ENCODE peak calls at places on chromosomes 13 and 19, in ten cellular contexts. Z is activated T-cell treated with anti-CD3 and anti-CD28 coated beads, Interleukin-2, amount 50 U/mL, for 72 hours; W is CD8-positive, alpha-beta T cell; X is fibroblast of lung; U is stimulated activated CD4-positive, alpha-beta T cell treated with anti-CD3 and anti-CD28 coated beads, TNF-alpha, amount 100 ng/mL, for 48 hours; H is HTR-8/SVneo; G is progenitor cell of endocrine pancreas; Q is H9; D is epithelial cell of prostate; L is T-helper 2 cell. A is an unnamed sample.

GRCh38 chr19:56132316-56132822 is 8.7 kb upstream of the ZNF444 start:
- DNase-seq in G (no peak), L (no peak), Z (no peak), H (no peak), D (no peak), W (no peak), Q (no peak), X (peak), U (no peak), A (peak)

GRCh38 chr19:8361921-8362793 is 1.8 kb upstream of the ANGPTL4 start:
- DNase-seq in L (no peak), D (peak), G (no peak), H (peak), W (no peak), U (no peak), Q (no peak), X (peak), Z (peak), A (peak)

GRCh38 chr13:73809561-73809960 is 324.6 kb downstream of the KLF12 start:
- DNase-seq in U (no peak), H (peak), X (peak), Q (no peak), G (no peak), W (no peak), L (no peak), Z (no peak), D (no peak), A (peak)

GRCh38 chr19:4597975-4598671 is 38.6 kb upstream of the SEMA6B start:
- DNase-seq in L (peak), G (no peak), W (peak), Z (peak), H (peak), Q (peak), X (no peak), U (peak), D (no peak), A (no peak)

GRCh38 chr19:9445037-9445436 is 9.7 kb upstream of the ZNF266 start:
- DNase-seq in W (no peak), U (no peak), Q (no peak), D (no peak), H (no peak), X (no peak), Z (no peak), G (no peak), L (no peak), A (no peak)

GRCh38 chr19:13132471-13133166 is 14.6 kb downstream of the NACC1 start:
- DNase-seq in G (no peak), D (no peak), W (peak), L (peak), X (peak), Z (peak), Q (peak), U (peak), H (peak), A (no peak)

GRCh38 chr19:51727349-51727880 is 3.6 kb upstream of the HAS1 start:
- DNase-seq in D (no peak), H (no peak), X (peak), G (no peak), Q (no peak), Z (no peak), U (no peak), L (no peak), W (no peak), A (peak)

GRCh38 chr13:69556540-69557196 is 551.0 kb upstream of the ATXN8OS start:
- DNase-seq in W (no peak), G (no peak), Z (no peak), X (no peak), L (no peak), D (no peak), Q (peak), U (no peak), H (no peak), A (no peak)

GRCh38 chr13:45623516-45624090 is 8.1 kb upstream of the ERICH6B start:
- DNase-seq in Z (no peak), G (no peak), U (no peak), L (no peak), W (no peak), Q (no peak), D (no peak), X (peak), H (no peak), A (no peak)

GRCh38 chr13:69296130-69296529 is 811.5 kb upstream of the ATXN8OS start:
- DNase-seq in W (no peak), L (no peak), G (no peak), H (no peak), Z (no peak), D (no peak), Q (no peak), X (no peak), U (no peak), A (no peak)

GRCh38 chr13:77267362-77267761 is 59.5 kb downstream of the MYCBP2 start:
- DNase-seq in D (no peak), Q (no peak), U (no peak), G (no peak), X (peak), H (no peak), L (no peak), Z (no peak), W (no peak), A (no peak)

GRCh38 chr13:98273824-98274786 is 97.0 kb upstream of the RNF113B start:
- DNase-seq in G (no peak), U (no peak), W (no peak), L (no peak), Q (peak), H (no peak), X (peak), Z (no peak), D (no peak), A (no peak)

GRCh38 chr19:41904118-41904870 is 21.3 kb downstream of the ARHGEF1 start:
- DNase-seq in G (peak), L (no peak), Q (no peak), H (no peak), D (peak), U (no peak), Z (no peak), X (no peak), W (no peak), A (no peak)

GRCh38 chr13:57630661-57631606 is 610 bp upstream of the PCDH17 start:
- DNase-seq in G (no peak), Q (peak), X (peak), U (no peak), D (no peak), H (peak), L (no peak), Z (no peak), W (no peak), A (no peak)

GRCh38 chr13:102769679-102770078 is 3.9 kb downstream of the TEX30 start:
- DNase-seq in U (no peak), Z (no peak), G (no peak), L (no peak), Q (no peak), D (no peak), W (no peak), X (peak), H (no peak), A (no peak)

GRCh38 chr13:35388456-35388855 is 88.0 kb downstream of the MAB21L1 start:
- DNase-seq in D (no peak), X (peak), L (no peak), H (no peak), Q (no peak), G (no peak), U (no peak), Z (no peak), W (no peak), A (peak)

GRCh38 chr13:97212540-97213146 is 9.5 kb upstream of the MBNL2 start:
- DNase-seq in D (no peak), Z (no peak), G (no peak), W (no peak), H (peak), X (peak), U (no peak), Q (no peak), L (no peak), A (no peak)